ENCODE peak calls at places on chromosomes 16 and 17, in nine cellular contexts. N is NCI-H1092, X is fibroblast of pulmonary artery, T is thyroid gland, H is AG09309, R is NCI-H460, E is hippocampal formation, J is adrenal gland, C is AG08396. F is an unnamed sample.
A peak's percentile ranks its signal among the peaks of the same experiment; 100 is the strongest.

GRCh38 chr17:37713624-37714023 is 31.2 kb downstream of the HNF1B start:
- DNase-seq in N (no peak), X (no peak), T (no peak), H (no peak), R (no peak), E (no peak), J (no peak), C (no peak), F (no peak)

GRCh38 chr17:61689610-61690180 is 98.7 kb upstream of the NACA2 start:
- DNase-seq in N (no peak), X (peak; percentile 29), T (no peak), H (no peak), R (no peak), E (no peak), J (no peak), C (no peak), F (no peak)

GRCh38 chr17:65529761-65530157 is 31.7 kb downstream of the AXIN2 start:
- DNase-seq in N (no peak), X (no peak), T (no peak), H (no peak), R (no peak), E (no peak), J (no peak), C (no peak), F (no peak)

GRCh38 chr16:1696863-1697262 is 9.1 kb upstream of the MAPK8IP3 start:
- DNase-seq in N (no peak), X (no peak), T (no peak), H (no peak), R (peak; percentile 27), E (no peak), J (no peak), C (no peak), F (no peak)

GRCh38 chr17:28993645-28994426 is 12.0 kb downstream of the SEZ6 start:
- DNase-seq in N (no peak), X (no peak), T (no peak), H (no peak), R (no peak), E (no peak), J (peak; percentile 59), C (no peak), F (no peak)

GRCh38 chr17:55664287-55664686 is 58.4 kb downstream of the TMEM100 start:
- DNase-seq in N (no peak), X (no peak), T (no peak), H (no peak), R (no peak), E (no peak), J (no peak), C (no peak), F (no peak)

GRCh38 chr17:46977348-46977747 is 1.7 kb downstream of the RPRML start:
- DNase-seq in N (peak; percentile 8), X (peak; percentile 39), T (peak; percentile 18), H (no peak), R (peak; percentile 40), E (no peak), J (no peak), C (no peak), F (no peak)

GRCh38 chr17:16938031-16938430 is 33.9 kb downstream of the TNFRSF13B start:
- DNase-seq in N (no peak), X (no peak), T (no peak), H (no peak), R (no peak), E (no peak), J (no peak), C (no peak), F (no peak)

GRCh38 chr17:47264171-47264570 is 10.5 kb downstream of the ITGB3 start:
- DNase-seq in N (no peak), X (no peak), T (no peak), H (no peak), R (no peak), E (no peak), J (no peak), C (no peak), F (no peak)